ENCODE peak calls at places on chromosome 16, in eight cellular contexts. U is CD4-positive, alpha-beta T cell; X is prostate gland; R is HCT116; M is gastrocnemius medialis; A is lower lobe of right lung; B is IMR-90; T is CD8-positive, alpha-beta T cell. K is an unnamed sample.

GRCh38 chr16:15583526-15583925 is 59.4 kb downstream of the MARF1 start:
- DNase-seq in R (no peak), X (no peak), U (no peak), B (no peak), M (no peak), A (no peak), T (no peak), K (no peak)

GRCh38 chr16:86578499-86579267 is at the start of gene FOXL1:
- DNase-seq in U (no peak), X (no peak), T (no peak), M (no peak), A (no peak), R (no peak), B (peak; percentile 80), K (no peak)

GRCh38 chr16:68310441-68311315 is at the start of the genes PRMT7 and SLC7A6OS:
- DNase-seq in U (peak; percentile 91), T (peak; percentile 92), X (peak; percentile 91), M (peak; percentile 84), R (peak; percentile 74), B (peak; percentile 84), A (peak; percentile 96), K (no peak)

GRCh38 chr16:61836804-61837398 is 199.3 kb downstream of the CDH8 start:
- DNase-seq in R (no peak), M (no peak), A (no peak), X (no peak), B (no peak), U (no peak), T (no peak), K (no peak)

GRCh38 chr16:9296273-9296593 is 204.8 kb downstream of the HAPSTR1 start:
- DNase-seq in U (no peak), M (no peak), X (no peak), B (no peak), R (no peak), T (no peak), A (no peak), K (no peak)

GRCh38 chr16:50692999-50693781 is at the start of gene NOD2:
- DNase-seq in T (no peak), B (no peak), U (no peak), X (no peak), R (no peak), M (no peak), A (no peak), K (no peak)

GRCh38 chr16:66959645-66960177 is 1.4 kb upstream of the CES3 start:
- DNase-seq in U (no peak), R (no peak), B (no peak), X (no peak), A (peak; percentile 71), M (peak; percentile 20), T (no peak), K (no peak)

GRCh38 chr16:68993421-68993820 is 112.0 kb upstream of the HAS3 start:
- DNase-seq in A (no peak), M (no peak), B (no peak), X (no peak), T (no peak), U (no peak), R (no peak), K (no peak)

GRCh38 chr16:88558457-88559442 is 11.5 kb upstream of the ZC3H18 start:
- DNase-seq in U (no peak), M (peak; percentile 41), R (peak; percentile 64), A (peak; percentile 67), X (peak; percentile 23), B (peak; percentile 43), T (no peak), K (no peak)
- H3K27ac ChIP-seq in U (no peak overlapping the region), M (no peak overlapping the region), R (no peak overlapping the region), A (no peak overlapping the region), X (no peak overlapping the region), B (no peak overlapping the region), T (no peak overlapping the region), K (no peak overlapping the region)

DNA sequence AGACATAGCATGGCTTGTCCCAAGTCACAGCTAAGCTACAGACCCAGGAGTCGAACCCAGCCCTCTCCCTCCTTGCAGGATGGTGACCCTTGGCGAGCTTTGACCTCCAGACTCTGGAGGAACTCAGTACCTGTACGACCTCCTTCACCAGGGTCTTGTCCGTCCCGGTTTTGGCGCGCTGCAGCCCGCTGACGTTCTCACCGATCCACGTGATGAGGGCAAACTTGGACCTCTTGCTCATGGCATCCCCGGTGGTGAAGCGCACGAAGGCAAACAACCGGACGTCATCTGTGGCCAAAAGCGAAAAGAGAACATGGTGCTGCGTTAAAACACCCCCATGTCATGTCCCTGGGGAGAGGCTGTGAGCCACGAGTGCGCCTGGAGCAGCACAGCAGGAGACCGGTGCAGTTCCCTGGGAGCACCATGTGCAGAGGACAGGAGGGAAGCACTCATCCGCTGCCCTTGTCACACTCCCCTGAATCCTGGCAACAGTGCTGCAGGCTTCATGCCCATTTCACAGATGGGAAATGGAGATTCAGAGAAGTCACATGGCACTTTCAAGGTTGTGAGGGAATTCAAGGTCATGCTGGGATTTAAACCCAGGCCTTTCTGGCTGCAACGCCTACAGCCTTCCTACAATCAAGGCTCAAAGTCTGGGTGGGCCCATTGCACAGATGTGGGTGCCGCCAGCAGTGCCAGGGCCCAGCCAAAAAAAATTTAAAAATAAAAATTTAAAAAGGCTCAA is 27.7 kb downstream of the COTL1 start:
- DNase-seq in M (no peak), B (no peak), T (no peak), U (no peak), R (no peak), A (no peak), X (no peak), K (no peak)
- TF ChIP-seq CTCF in M (no peak), B (no peak), T (no peak), U (no peak), R (no peak), A (no peak), X (no peak), K (no peak)

DNA sequence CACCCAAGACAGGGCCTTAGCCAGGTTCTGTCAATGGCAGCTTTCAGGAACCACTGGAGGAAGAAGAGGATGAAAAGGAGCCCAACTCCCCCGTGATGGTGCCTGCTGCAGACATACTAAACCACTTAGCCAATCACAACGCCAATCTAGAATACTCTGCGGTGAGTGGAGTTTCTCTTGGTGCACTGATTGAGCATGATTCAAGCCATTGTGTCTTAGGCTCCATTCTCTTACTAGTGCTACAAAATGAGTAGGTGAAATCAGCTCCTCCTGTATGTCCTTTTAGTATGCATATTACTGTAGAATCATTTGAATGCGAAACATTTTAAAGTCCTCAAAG is 1.4 kb downstream of the SETD6 start:
- DNase-seq in U (no peak), A (no peak), T (no peak), M (no peak), X (no peak), R (no peak), B (no peak), K (no peak)
- H3K27ac ChIP-seq in U (no peak overlapping the region), A (no peak overlapping the region), T (no peak overlapping the region), M (peak overlapping the region; percentile 95), X (no peak overlapping the region), R (peak overlapping the region; percentile 59), B (no peak overlapping the region), K (no peak overlapping the region)

GRCh38 chr16:3642397-3643094 is 11.9 kb upstream of the DNASE1 start:
- DNase-seq in X (peak; percentile 85), M (no peak), B (no peak), T (no peak), R (peak; percentile 28), U (no peak), A (peak; percentile 10), K (no peak)

GRCh38 chr16:3641801-3642396 is 12.6 kb upstream of the DNASE1 start:
- DNase-seq in X (no peak), R (no peak), T (no peak), M (no peak), B (no peak), A (peak; percentile 9), U (no peak), K (no peak)

GRCh38 chr16:3640632-3641501 is 13.6 kb upstream of the DNASE1 start:
- DNase-seq in M (no peak), R (no peak), U (no peak), T (no peak), A (peak; percentile 17), X (no peak), B (no peak), K (no peak)

GRCh38 chr16:3645108-3645503 is 9.4 kb upstream of the DNASE1 start:
- DNase-seq in X (no peak), U (no peak), T (no peak), A (no peak), B (no peak), M (no peak), R (no peak), K (no peak)

DNA sequence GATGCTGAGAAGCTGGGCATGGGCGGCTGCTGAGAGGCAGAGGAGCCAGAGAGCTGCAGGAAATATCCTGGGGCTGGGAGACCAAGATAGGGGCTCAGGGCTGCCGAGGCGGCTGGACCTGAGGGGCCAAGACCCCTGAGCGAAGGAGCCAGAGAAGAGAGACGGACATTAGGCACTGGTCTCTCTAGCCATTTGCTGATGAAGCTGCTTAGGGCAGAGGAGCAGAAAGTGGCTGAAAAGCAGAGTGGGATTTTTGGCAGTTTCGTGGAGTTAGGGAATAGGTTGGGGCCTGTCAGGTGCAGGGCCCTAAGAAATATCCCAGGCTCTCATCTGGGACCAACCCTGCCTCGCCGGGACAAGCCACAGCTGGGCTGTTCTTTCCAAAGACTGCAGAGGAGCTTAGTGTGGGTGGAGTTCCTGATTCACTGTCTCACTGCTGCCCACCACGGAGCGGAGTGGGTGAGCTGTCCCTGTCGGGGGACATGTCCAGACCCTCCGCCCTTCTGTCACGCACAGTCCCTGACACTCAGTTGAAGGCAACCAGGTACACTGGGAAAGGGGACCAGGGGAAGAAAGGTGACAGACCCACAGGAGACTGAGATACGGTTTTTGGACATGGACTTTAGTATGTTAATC is 11.3 kb upstream of the DNASE1 start:
- DNase-seq in M (no peak), X (no peak), R (no peak), B (no peak), T (no peak), A (peak; percentile 25), U (no peak), K (no peak)
- TF ChIP-seq CTCF in M (no peak), X (no peak), R (no peak), B (no peak), T (no peak), A (no peak), U (no peak), K (no peak)

GRCh38 chr16:81568749-81569087 is 124.1 kb downstream of the CMIP start:
- DNase-seq in T (no peak), B (no peak), R (no peak), M (no peak), U (no peak), A (no peak), X (no peak), K (no peak)

GRCh38 chr16:81569361-81570034 is 124.9 kb downstream of the CMIP start:
- DNase-seq in R (no peak), X (peak; percentile 77), T (no peak), M (no peak), A (no peak), B (no peak), U (no peak), K (no peak)

GRCh38 chr16:81567087-81567486 is 122.5 kb downstream of the CMIP start:
- DNase-seq in U (no peak), B (no peak), A (no peak), M (no peak), T (no peak), R (no peak), X (no peak), K (no peak)

GRCh38 chr16:81566245-81567007 is 121.8 kb downstream of the CMIP start:
- DNase-seq in M (no peak), U (no peak), A (no peak), X (no peak), B (no peak), R (no peak), T (no peak), K (no peak)

GRCh38 chr16:81567987-81568748 is 123.6 kb downstream of the CMIP start:
- DNase-seq in R (no peak), A (no peak), M (no peak), X (peak; percentile 47), U (no peak), T (no peak), B (peak; percentile 43), K (no peak)
- H3K27ac ChIP-seq in R (peak overlapping the region; percentile 65), A (no peak overlapping the region), M (no peak overlapping the region), X (peak overlapping the region; percentile 11), U (no peak overlapping the region), T (no peak overlapping the region), B (peak overlapping the region; percentile 29), K (peak overlapping the region; percentile 86)

K was measured in Panc1.